ENCODE peak calls at places on chromosomes 3 and 15, in four cellular contexts. E is SK-N-MC; D is effector CD4-positive, alpha-beta T cell; J is T-helper 2 cell. M is an unnamed sample.

GRCh38 chr3:99534951-99535704 is 103.3 kb upstream of the COL8A1 start:
- DNase-seq in E (no peak), D (no peak), J (no peak), M (no peak)

GRCh38 chr3:149507491-149508324 is 33.2 kb downstream of the TM4SF4 start:
- DNase-seq in E (no peak), D (no peak), J (peak; percentile 44), M (no peak)

GRCh38 chr3:127441764-127442163 is 148.8 kb downstream of the TPRA1 start:
- DNase-seq in E (no peak), D (no peak), J (no peak), M (no peak)

GRCh38 chr3:140715035-140715434 is 37.2 kb downstream of the TRIM42 start:
- DNase-seq in E (no peak), D (no peak), J (no peak), M (no peak)

GRCh38 chr3:15892828-15893227 is 95.0 kb upstream of the ANKRD28 start:
- DNase-seq in E (no peak), D (no peak), J (no peak), M (no peak)

GRCh38 chr15:69583627-69584026 is 131.0 kb downstream of the RPLP1 start:
- DNase-seq in E (no peak), D (no peak), J (no peak), M (no peak)

GRCh38 chr3:13192471-13193213 is 119.4 kb upstream of the IQSEC1 start:
- DNase-seq in E (no peak), D (no peak), J (no peak), M (peak; percentile 63)

GRCh38 chr3:61537366-61537765 is 24.0 kb upstream of the PTPRG start:
- DNase-seq in E (no peak), D (no peak), J (no peak), M (no peak)